ENCODE peak calls at places on chromosomes 1 and 21, in nine cellular contexts. One of them, this sample, is unnamed.

GRCh38 chr1:67674260-67675011 is 10.6 kb upstream of the GADD45A start:
- DNase-seq in RPMI7951: peak; percentile 91
- DNase-seq in keratinocyte: no peak
- DNase-seq in neural crest cell: no peak
- DNase-seq in left ventricle myocardium superior: no peak
- DNase-seq in AG20443: peak; percentile 43
- DNase-seq in GDM1: peak; percentile 43
- DNase-seq in T-helper 2 cell: peak; percentile 18
- DNase-seq in mucosa of descending colon: peak; percentile 31
- DNase-seq in this sample: no peak

GRCh38 chr1:205591522-205592351 is 40.1 kb downstream of the ELK4 start:
- DNase-seq in RPMI7951: peak; percentile 57
- DNase-seq in keratinocyte: peak; percentile 90
- DNase-seq in neural crest cell: peak; percentile 99
- DNase-seq in left ventricle myocardium superior: peak; percentile 90
- DNase-seq in AG20443: peak; percentile 93
- DNase-seq in GDM1: peak; percentile 70
- DNase-seq in T-helper 2 cell: peak; percentile 78
- DNase-seq in mucosa of descending colon: peak; percentile 97
- DNase-seq in this sample: peak; percentile 98

GRCh38 chr1:219581344-219581743 is 31.6 kb downstream of the ZC3H11B start:
- DNase-seq in RPMI7951: no peak
- DNase-seq in keratinocyte: no peak
- DNase-seq in neural crest cell: no peak
- DNase-seq in left ventricle myocardium superior: no peak
- DNase-seq in AG20443: no peak
- DNase-seq in GDM1: no peak
- DNase-seq in T-helper 2 cell: no peak
- DNase-seq in mucosa of descending colon: no peak
- DNase-seq in this sample: no peak

GRCh38 chr1:81144240-81144639 is 656.5 kb upstream of the ADGRL2 start:
- DNase-seq in RPMI7951: no peak
- DNase-seq in keratinocyte: no peak
- DNase-seq in neural crest cell: no peak
- DNase-seq in left ventricle myocardium superior: no peak
- DNase-seq in AG20443: no peak
- DNase-seq in GDM1: no peak
- DNase-seq in T-helper 2 cell: no peak
- DNase-seq in mucosa of descending colon: no peak
- DNase-seq in this sample: no peak

GRCh38 chr1:56671085-56671484 is 26.0 kb downstream of the PRKAA2 start:
- DNase-seq in RPMI7951: no peak
- DNase-seq in keratinocyte: no peak
- DNase-seq in neural crest cell: no peak
- DNase-seq in left ventricle myocardium superior: no peak
- DNase-seq in AG20443: no peak
- DNase-seq in GDM1: no peak
- DNase-seq in T-helper 2 cell: no peak
- DNase-seq in mucosa of descending colon: no peak
- DNase-seq in this sample: no peak

GRCh38 chr1:5938068-5938740 is 54.0 kb downstream of the NPHP4 start:
- DNase-seq in RPMI7951: peak; percentile 83
- DNase-seq in keratinocyte: no peak
- DNase-seq in neural crest cell: no peak
- DNase-seq in left ventricle myocardium superior: no peak
- DNase-seq in AG20443: peak; percentile 92
- DNase-seq in GDM1: no peak
- DNase-seq in T-helper 2 cell: no peak
- DNase-seq in mucosa of descending colon: no peak
- DNase-seq in this sample: no peak

GRCh38 chr1:105204836-105205371 is 1455.2 kb downstream of the AMY1C start:
- DNase-seq in RPMI7951: no peak
- DNase-seq in keratinocyte: no peak
- DNase-seq in neural crest cell: no peak
- DNase-seq in left ventricle myocardium superior: no peak
- DNase-seq in AG20443: no peak
- DNase-seq in GDM1: no peak
- DNase-seq in T-helper 2 cell: no peak
- DNase-seq in mucosa of descending colon: no peak
- DNase-seq in this sample: no peak

GRCh38 chr1:36156329-36157114 is 562 bp downstream of the MAP7D1 start:
- DNase-seq in RPMI7951: peak; percentile 60
- DNase-seq in keratinocyte: no peak
- DNase-seq in neural crest cell: peak; percentile 74
- DNase-seq in left ventricle myocardium superior: peak; percentile 85
- DNase-seq in AG20443: peak; percentile 50
- DNase-seq in GDM1: peak; percentile 67
- DNase-seq in T-helper 2 cell: peak; percentile 48
- DNase-seq in mucosa of descending colon: peak; percentile 78
- DNase-seq in this sample: peak; percentile 57

GRCh38 chr1:86018311-86018923 is 138.2 kb downstream of the COL24A1 start:
- DNase-seq in RPMI7951: peak; percentile 28
- DNase-seq in keratinocyte: no peak
- DNase-seq in neural crest cell: peak; percentile 31
- DNase-seq in left ventricle myocardium superior: no peak
- DNase-seq in AG20443: peak; percentile 33
- DNase-seq in GDM1: peak; percentile 0
- DNase-seq in T-helper 2 cell: no peak
- DNase-seq in mucosa of descending colon: peak; percentile 53
- DNase-seq in this sample: peak; percentile 35

GRCh38 chr1:95195046-95195445 is 39.0 kb upstream of the RWDD3 start:
- DNase-seq in RPMI7951: no peak
- DNase-seq in keratinocyte: no peak
- DNase-seq in neural crest cell: no peak
- DNase-seq in left ventricle myocardium superior: no peak
- DNase-seq in AG20443: no peak
- DNase-seq in GDM1: no peak
- DNase-seq in T-helper 2 cell: no peak
- DNase-seq in mucosa of descending colon: no peak
- DNase-seq in this sample: no peak

GRCh38 chr1:190754769-190755168 is 277.1 kb upstream of the BRINP3 start:
- DNase-seq in RPMI7951: no peak
- DNase-seq in keratinocyte: no peak
- DNase-seq in neural crest cell: no peak
- DNase-seq in left ventricle myocardium superior: no peak
- DNase-seq in AG20443: no peak
- DNase-seq in GDM1: no peak
- DNase-seq in T-helper 2 cell: no peak
- DNase-seq in mucosa of descending colon: no peak
- DNase-seq in this sample: no peak

GRCh38 chr1:116472431-116472961 is 98.3 kb downstream of the CD58 start:
- DNase-seq in RPMI7951: peak; percentile 79
- DNase-seq in keratinocyte: no peak
- DNase-seq in neural crest cell: no peak
- DNase-seq in left ventricle myocardium superior: no peak
- DNase-seq in AG20443: no peak
- DNase-seq in GDM1: no peak
- DNase-seq in T-helper 2 cell: no peak
- DNase-seq in mucosa of descending colon: peak; percentile 49
- DNase-seq in this sample: no peak

GRCh38 chr1:160739098-160739511 is at the start of gene SLAMF7:
- DNase-seq in RPMI7951: peak; percentile 8
- DNase-seq in keratinocyte: no peak
- DNase-seq in neural crest cell: no peak
- DNase-seq in left ventricle myocardium superior: no peak
- DNase-seq in AG20443: no peak
- DNase-seq in GDM1: peak; percentile 10
- DNase-seq in T-helper 2 cell: no peak
- DNase-seq in mucosa of descending colon: peak; percentile 55
- DNase-seq in this sample: peak; percentile 43

GRCh38 chr1:208606976-208607375 is 362.8 kb upstream of the PLXNA2 start:
- DNase-seq in RPMI7951: no peak
- DNase-seq in keratinocyte: no peak
- DNase-seq in neural crest cell: no peak
- DNase-seq in left ventricle myocardium superior: no peak
- DNase-seq in AG20443: no peak
- DNase-seq in GDM1: no peak
- DNase-seq in T-helper 2 cell: no peak
- DNase-seq in mucosa of descending colon: no peak
- DNase-seq in this sample: no peak

GRCh38 chr1:213960963-213961362 is 26.8 kb upstream of the PROX1 start:
- DNase-seq in RPMI7951: no peak
- DNase-seq in keratinocyte: no peak
- DNase-seq in neural crest cell: no peak
- DNase-seq in left ventricle myocardium superior: no peak
- DNase-seq in AG20443: no peak
- DNase-seq in GDM1: no peak
- DNase-seq in T-helper 2 cell: no peak
- DNase-seq in mucosa of descending colon: no peak
- DNase-seq in this sample: no peak

GRCh38 chr1:41023279-41023990 is 1.9 kb upstream of the SLFNL1 start:
- DNase-seq in RPMI7951: peak; percentile 15
- DNase-seq in keratinocyte: no peak
- DNase-seq in neural crest cell: no peak
- DNase-seq in left ventricle myocardium superior: no peak
- DNase-seq in AG20443: peak; percentile 60
- DNase-seq in GDM1: no peak
- DNase-seq in T-helper 2 cell: no peak
- DNase-seq in mucosa of descending colon: no peak
- DNase-seq in this sample: peak; percentile 17

GRCh38 chr21:17370750-17371325 is 142.0 kb upstream of the CXADR start:
- DNase-seq in RPMI7951: no peak
- DNase-seq in keratinocyte: no peak
- DNase-seq in neural crest cell: no peak
- DNase-seq in left ventricle myocardium superior: no peak
- DNase-seq in AG20443: no peak
- DNase-seq in GDM1: no peak
- DNase-seq in T-helper 2 cell: no peak
- DNase-seq in mucosa of descending colon: no peak
- DNase-seq in this sample: no peak

GRCh38 chr1:150876111-150876434 is 326 bp downstream of the ARNT start:
- DNase-seq in RPMI7951: peak; percentile 61
- DNase-seq in keratinocyte: no peak
- DNase-seq in neural crest cell: no peak
- DNase-seq in left ventricle myocardium superior: no peak
- DNase-seq in AG20443: peak; percentile 57
- DNase-seq in GDM1: peak; percentile 52
- DNase-seq in T-helper 2 cell: no peak
- DNase-seq in mucosa of descending colon: no peak
- DNase-seq in this sample: peak; percentile 63

GRCh38 chr1:35264035-35264434 is 4.5 kb upstream of the ZMYM4 start:
- DNase-seq in RPMI7951: no peak
- DNase-seq in keratinocyte: no peak
- DNase-seq in neural crest cell: no peak
- DNase-seq in left ventricle myocardium superior: no peak
- DNase-seq in AG20443: no peak
- DNase-seq in GDM1: no peak
- DNase-seq in T-helper 2 cell: no peak
- DNase-seq in mucosa of descending colon: no peak
- DNase-seq in this sample: no peak

GRCh38 chr21:27703806-27704205 is 736.9 kb upstream of the ADAMTS5 start:
- DNase-seq in RPMI7951: peak; percentile 14
- DNase-seq in keratinocyte: no peak
- DNase-seq in neural crest cell: no peak
- DNase-seq in left ventricle myocardium superior: no peak
- DNase-seq in AG20443: peak; percentile 44
- DNase-seq in GDM1: no peak
- DNase-seq in T-helper 2 cell: no peak
- DNase-seq in mucosa of descending colon: no peak
- DNase-seq in this sample: no peak

GRCh38 chr1:163410073-163410522 is 88.3 kb downstream of the NUF2 start:
- DNase-seq in RPMI7951: peak; percentile 39
- DNase-seq in keratinocyte: no peak
- DNase-seq in neural crest cell: peak; percentile 67
- DNase-seq in left ventricle myocardium superior: no peak
- DNase-seq in AG20443: peak; percentile 33
- DNase-seq in GDM1: no peak
- DNase-seq in T-helper 2 cell: no peak
- DNase-seq in mucosa of descending colon: peak; percentile 75
- DNase-seq in this sample: peak; percentile 65

GRCh38 chr1:178168535-178168934 is 74.6 kb downstream of the RASAL2 start:
- DNase-seq in RPMI7951: peak; percentile 57
- DNase-seq in keratinocyte: no peak
- DNase-seq in neural crest cell: no peak
- DNase-seq in left ventricle myocardium superior: no peak
- DNase-seq in AG20443: peak; percentile 20
- DNase-seq in GDM1: no peak
- DNase-seq in T-helper 2 cell: no peak
- DNase-seq in mucosa of descending colon: no peak
- DNase-seq in this sample: no peak

GRCh38 chr1:243268284-243268653 is 12.4 kb downstream of the SDCCAG8 start:
- DNase-seq in RPMI7951: peak; percentile 76
- DNase-seq in keratinocyte: no peak
- DNase-seq in neural crest cell: no peak
- DNase-seq in left ventricle myocardium superior: no peak
- DNase-seq in AG20443: peak; percentile 67
- DNase-seq in GDM1: no peak
- DNase-seq in T-helper 2 cell: no peak
- DNase-seq in mucosa of descending colon: no peak
- DNase-seq in this sample: no peak

GRCh38 chr1:33181906-33182305 is at the start of gene TRIM62:
- DNase-seq in RPMI7951: peak; percentile 87
- DNase-seq in keratinocyte: peak; percentile 59
- DNase-seq in neural crest cell: peak; percentile 66
- DNase-seq in left ventricle myocardium superior: peak; percentile 93
- DNase-seq in AG20443: peak; percentile 98
- DNase-seq in GDM1: peak; percentile 64
- DNase-seq in T-helper 2 cell: peak; percentile 73
- DNase-seq in mucosa of descending colon: peak; percentile 94
- DNase-seq in this sample: peak; percentile 82

GRCh38 chr21:24045373-24045772 is 1561.9 kb downstream of the MRPL39 start:
- DNase-seq in RPMI7951: no peak
- DNase-seq in keratinocyte: no peak
- DNase-seq in neural crest cell: no peak
- DNase-seq in left ventricle myocardium superior: no peak
- DNase-seq in AG20443: no peak
- DNase-seq in GDM1: no peak
- DNase-seq in T-helper 2 cell: no peak
- DNase-seq in mucosa of descending colon: no peak
- DNase-seq in this sample: no peak

GRCh38 chr1:41356752-41357151 is 4.5 kb upstream of the FOXO6 start:
- DNase-seq in RPMI7951: no peak
- DNase-seq in keratinocyte: no peak
- DNase-seq in neural crest cell: no peak
- DNase-seq in left ventricle myocardium superior: no peak
- DNase-seq in AG20443: no peak
- DNase-seq in GDM1: no peak
- DNase-seq in T-helper 2 cell: no peak
- DNase-seq in mucosa of descending colon: no peak
- DNase-seq in this sample: no peak

GRCh38 chr1:174769961-174770549 is 229.7 kb upstream of the CACYBP start:
- DNase-seq in RPMI7951: peak; percentile 59
- DNase-seq in keratinocyte: no peak
- DNase-seq in neural crest cell: no peak
- DNase-seq in left ventricle myocardium superior: no peak
- DNase-seq in AG20443: peak; percentile 54
- DNase-seq in GDM1: peak; percentile 4
- DNase-seq in T-helper 2 cell: no peak
- DNase-seq in mucosa of descending colon: peak; percentile 38
- DNase-seq in this sample: no peak

GRCh38 chr1:25073640-25074270 is 143.7 kb upstream of the RUNX3 start:
- DNase-seq in RPMI7951: no peak
- DNase-seq in keratinocyte: no peak
- DNase-seq in neural crest cell: no peak
- DNase-seq in left ventricle myocardium superior: no peak
- DNase-seq in AG20443: no peak
- DNase-seq in GDM1: no peak
- DNase-seq in T-helper 2 cell: no peak
- DNase-seq in mucosa of descending colon: no peak
- DNase-seq in this sample: no peak

GRCh38 chr1:1917304-1917976 is 1.6 kb downstream of the TMEM52 start:
- DNase-seq in RPMI7951: no peak
- DNase-seq in keratinocyte: no peak
- DNase-seq in neural crest cell: no peak
- DNase-seq in left ventricle myocardium superior: peak; percentile 25
- DNase-seq in AG20443: no peak
- DNase-seq in GDM1: no peak
- DNase-seq in T-helper 2 cell: no peak
- DNase-seq in mucosa of descending colon: no peak
- DNase-seq in this sample: no peak

GRCh38 chr1:51926171-51926812 is 47.8 kb upstream of the NRDC start:
- DNase-seq in RPMI7951: peak; percentile 74
- DNase-seq in keratinocyte: peak; percentile 32
- DNase-seq in neural crest cell: peak; percentile 3
- DNase-seq in left ventricle myocardium superior: no peak
- DNase-seq in AG20443: peak; percentile 59
- DNase-seq in GDM1: peak; percentile 11
- DNase-seq in T-helper 2 cell: no peak
- DNase-seq in mucosa of descending colon: no peak
- DNase-seq in this sample: no peak

GRCh38 chr1:18814340-18815202 is 44.9 kb downstream of the TAS1R2 start:
- DNase-seq in RPMI7951: no peak
- DNase-seq in keratinocyte: no peak
- DNase-seq in neural crest cell: no peak
- DNase-seq in left ventricle myocardium superior: no peak
- DNase-seq in AG20443: no peak
- DNase-seq in GDM1: no peak
- DNase-seq in T-helper 2 cell: no peak
- DNase-seq in mucosa of descending colon: no peak
- DNase-seq in this sample: no peak

This sample was measured in Calu3.